ENCODE peak calls at places on chromosome 18, in seven cellular contexts. R is myocyte, K is BJ, W is nephron progenitor cell, D is iris pigment epithelial cell, G is AG20443, A is lung. B is an unnamed sample.

GRCh38 chr18:62634471-62634870 is 80.9 kb upstream of the PHLPP1 start:
- DNase-seq in W (no peak), K (peak), A (no peak), G (peak), D (peak), R (no peak), B (no peak)

GRCh38 chr18:62157843-62158242 is 29.0 kb downstream of the PIGN start:
- DNase-seq in A (no peak), W (no peak), R (no peak), D (no peak), G (no peak), K (no peak), B (no peak)

GRCh38 chr18:9619545-9619944 is 5.2 kb upstream of the PPP4R1 start:
- DNase-seq in D (peak), K (peak), R (no peak), W (no peak), G (peak), A (no peak), B (no peak)

GRCh38 chr18:77090546-77091200 is 41.9 kb downstream of the MBP start:
- DNase-seq in A (no peak), G (no peak), W (no peak), K (no peak), R (no peak), D (no peak), B (no peak)

GRCh38 chr18:25647404-25647803 is 295.4 kb upstream of the ZNF521 start:
- DNase-seq in D (no peak), G (no peak), K (no peak), W (no peak), A (no peak), R (peak), B (no peak)

GRCh38 chr18:59833785-59834184 is 66.0 kb upstream of the PMAIP1 start:
- DNase-seq in W (no peak), R (no peak), K (no peak), D (no peak), A (no peak), G (no peak), B (no peak)

GRCh38 chr18:70430501-70431173 is 141.8 kb downstream of the SOCS6 start:
- DNase-seq in W (no peak), A (no peak), K (no peak), G (no peak), R (no peak), D (no peak), B (no peak)

GRCh38 chr18:34977787-34978532 is 63.3 kb upstream of the MAPRE2 start:
- DNase-seq in G (no peak), W (peak), A (peak), K (no peak), D (no peak), R (peak), B (peak)

GRCh38 chr18:79353238-79353637 is 42.5 kb upstream of the NFATC1 start:
- DNase-seq in K (no peak), D (peak), R (peak), W (peak), A (no peak), G (peak), B (no peak)

GRCh38 chr18:76232813-76233212 is 262.2 kb downstream of the ZNF516 start:
- DNase-seq in W (no peak), G (no peak), K (no peak), D (no peak), R (no peak), A (no peak), B (no peak)

GRCh38 chr18:79988925-79989361 is 580 bp upstream of the TXNL4A start:
- DNase-seq in G (peak), A (no peak), D (peak), K (no peak), W (no peak), R (peak), B (no peak)

GRCh38 chr18:12884521-12885323 is 685 bp upstream of the PTPN2 start:
- DNase-seq in R (no peak), A (no peak), D (peak), K (no peak), W (no peak), G (peak), B (no peak)

GRCh38 chr18:67428805-67429204 is 87.7 kb downstream of the DSEL start:
- DNase-seq in R (peak), G (no peak), D (peak), A (no peak), K (peak), W (no peak), B (no peak)

GRCh38 chr18:48833701-48834394 is 116.9 kb downstream of the SMAD7 start:
- DNase-seq in K (no peak), R (no peak), G (no peak), D (no peak), W (no peak), A (no peak), B (no peak)

GRCh38 chr18:57970356-57971095 is 73.5 kb upstream of the NEDD4L start:
- DNase-seq in K (no peak), W (no peak), A (no peak), D (no peak), R (no peak), G (no peak), B (no peak)

GRCh38 chr18:45920367-45920766 is 46.8 kb downstream of the EPG5 start:
- DNase-seq in D (peak), K (peak), A (peak), R (peak), G (peak), W (no peak), B (no peak)

GRCh38 chr18:35355140-35355618 is 11.0 kb upstream of the ZNF24 start:
- DNase-seq in G (peak), W (peak), K (no peak), A (peak), D (peak), R (peak), B (no peak)

GRCh38 chr18:33466822-33467221 is 26.3 kb upstream of the CCDC178 start:
- DNase-seq in K (no peak), D (no peak), W (no peak), G (no peak), A (no peak), R (no peak), B (no peak)

GRCh38 chr18:25136416-25137132 is 215.4 kb downstream of the ZNF521 start:
- DNase-seq in A (no peak), K (no peak), D (peak), W (no peak), R (no peak), G (no peak), B (no peak)

GRCh38 chr18:26470011-26470637 is 78.2 kb downstream of the KCTD1 start:
- DNase-seq in D (no peak), G (no peak), W (no peak), K (peak), A (no peak), R (peak), B (no peak)

GRCh38 chr18:59921384-59921891 is 21.6 kb downstream of the PMAIP1 start:
- DNase-seq in D (no peak), A (no peak), W (no peak), K (no peak), G (no peak), R (peak), B (no peak)

GRCh38 chr18:55763298-55763697 is 175.3 kb upstream of the TCF4 start:
- DNase-seq in G (peak), K (no peak), D (peak), A (no peak), W (no peak), R (peak), B (no peak)

GRCh38 chr18:27983780-27984179 is 193.2 kb downstream of the CDH2 start:
- DNase-seq in D (no peak), K (no peak), R (no peak), W (no peak), G (no peak), A (no peak), B (no peak)

GRCh38 chr18:7779226-7779625 is 212.1 kb downstream of the PTPRM start:
- DNase-seq in R (no peak), D (no peak), W (no peak), A (no peak), G (no peak), K (no peak), B (no peak)

GRCh38 chr18:10036479-10036878 is 122.7 kb downstream of the VAPA start:
- DNase-seq in D (no peak), G (peak), K (no peak), W (no peak), A (no peak), R (no peak), B (no peak)

GRCh38 chr18:59002974-59003594 is 136.6 kb upstream of the SEC11C start:
- DNase-seq in K (no peak), R (no peak), W (no peak), G (no peak), A (no peak), D (no peak), B (no peak)

GRCh38 chr18:8615397-8616025 is 6.3 kb downstream of the RAB12 start:
- DNase-seq in K (peak), G (peak), W (no peak), A (no peak), D (peak), R (peak), B (no peak)

GRCh38 chr18:11074879-11075278 is 74.5 kb downstream of the PIEZO2 start:
- DNase-seq in G (no peak), D (no peak), W (no peak), K (no peak), A (no peak), R (no peak), B (no peak)

GRCh38 chr18:1013951-1014350 is 109.3 kb downstream of the ADCYAP1 start:
- DNase-seq in K (no peak), W (no peak), A (no peak), D (no peak), G (no peak), R (no peak), B (no peak)

GRCh38 chr18:4638680-4639079 is 183.6 kb upstream of the DLGAP1 start:
- DNase-seq in G (no peak), W (no peak), D (no peak), R (no peak), K (no peak), A (no peak), B (no peak)

GRCh38 chr18:59907172-59907571 is 7.4 kb downstream of the PMAIP1 start:
- DNase-seq in K (no peak), D (no peak), R (no peak), A (no peak), W (no peak), G (no peak), B (no peak)

GRCh38 chr18:9436176-9436575 is 39.1 kb upstream of the RALBP1 start:
- DNase-seq in G (no peak), D (no peak), W (no peak), A (no peak), K (no peak), R (no peak), B (no peak)

GRCh38 chr18:48121752-48122151 is 191.3 kb upstream of the SMAD2 start:
- DNase-seq in A (no peak), K (no peak), W (no peak), G (no peak), D (no peak), R (no peak), B (no peak)

GRCh38 chr18:13551841-13552733 is 174.3 kb downstream of the FAM210A start:
- DNase-seq in D (no peak), A (no peak), G (no peak), W (peak), K (no peak), R (no peak), B (no peak)

GRCh38 chr18:55031979-55032378 is 72.7 kb upstream of the CCDC68 start:
- DNase-seq in A (no peak), D (no peak), R (no peak), G (no peak), K (no peak), W (no peak), B (no peak)

GRCh38 chr18:48405108-48405507 is 4.1 kb downstream of the ZBTB7C start:
- DNase-seq in W (no peak), A (no peak), R (peak), D (no peak), K (no peak), G (peak), B (no peak)

GRCh38 chr18:40692871-40693270 is 1262.2 kb upstream of the PIK3C3 start:
- DNase-seq in K (no peak), A (no peak), D (peak), W (no peak), G (no peak), R (no peak), B (no peak)

GRCh38 chr18:77017355-77017754 is 115.2 kb downstream of the MBP start:
- DNase-seq in K (no peak), W (no peak), R (no peak), A (no peak), G (no peak), D (no peak), B (no peak)